ENCODE peak calls at places on chromosomes 2 and 18, in seven cellular contexts. W is activated effector memory CD4-positive, alpha-beta T cell treated with Interleukin-2 at 50 U/mL for 16 hours; I is activated gamma-delta T cell treated with Interleukin-2 at 50 U/mL for 16 hours; F is AG04450; P is effector CD4-positive, alpha-beta T cell; E is iris pigment epithelial cell; A is EL. D is an unnamed sample.

GRCh38 chr2:219168526-219168925 is 1.3 kb downstream of the SLC23A3 start:
- DNase-seq in P (no peak), I (no peak), W (no peak), F (no peak), E (no peak), A (no peak), D (no peak)

GRCh38 chr2:18169787-18170175 is 291.3 kb downstream of the KCNS3 start:
- DNase-seq in P (no peak), A (no peak), I (no peak), W (no peak), F (no peak), E (no peak), D (no peak)

GRCh38 chr18:79429785-79430281 is 34.1 kb downstream of the NFATC1 start:
- DNase-seq in E (no peak), F (no peak), I (no peak), A (no peak), P (no peak), W (no peak), D (no peak)

GRCh38 chr2:112121682-112122254 is 16.4 kb upstream of the FBLN7 start:
- DNase-seq in A (peak), W (no peak), E (peak), F (peak), P (peak), I (peak), D (no peak)

GRCh38 chr2:7118606-7119503 is 201.6 kb downstream of the RNF144A start:
- DNase-seq in E (peak), A (peak), F (no peak), W (no peak), P (no peak), I (no peak), D (peak)

GRCh38 chr18:35578481-35578880 is 3.1 kb upstream of the GALNT1 start:
- DNase-seq in P (no peak), F (no peak), W (no peak), E (no peak), I (no peak), A (no peak), D (no peak)

GRCh38 chr2:141766225-141766624 is 364.6 kb downstream of the LRP1B start:
- DNase-seq in F (no peak), W (no peak), E (no peak), P (no peak), A (no peak), I (no peak), D (no peak)

GRCh38 chr18:62279561-62279960 is 45.5 kb upstream of the TNFRSF11A start:
- DNase-seq in F (no peak), W (no peak), I (no peak), P (no peak), A (no peak), E (no peak), D (no peak)

GRCh38 chr2:216590780-216591179 is 42.4 kb upstream of the IGFBP2 start:
- DNase-seq in I (no peak), F (no peak), A (no peak), E (peak), P (no peak), W (no peak), D (no peak)

GRCh38 chr2:9055471-9055870 is 52.0 kb upstream of the MBOAT2 start:
- DNase-seq in A (no peak), W (no peak), P (no peak), F (no peak), E (no peak), I (no peak), D (no peak)

GRCh38 chr2:196677404-196677803 is 37.9 kb downstream of the CCDC150 start:
- DNase-seq in I (no peak), W (no peak), P (no peak), A (peak), E (peak), F (peak), D (peak)

GRCh38 chr18:37584952-37585695 is 19.5 kb upstream of the CELF4 start:
- DNase-seq in E (no peak), F (no peak), W (no peak), A (no peak), I (no peak), P (no peak), D (no peak)

GRCh38 chr2:222861411-222862067 is 703 bp downstream of the ACSL3 start:
- DNase-seq in P (peak), I (peak), A (peak), W (peak), F (no peak), E (no peak), D (no peak)

GRCh38 chr18:75429975-75430374 is 2.5 kb upstream of the SMIM21 start:
- DNase-seq in W (no peak), F (no peak), E (no peak), I (no peak), P (no peak), A (no peak), D (no peak)

GRCh38 chr18:68611301-68611700 is 103.6 kb downstream of the TMX3 start:
- DNase-seq in W (no peak), F (no peak), A (no peak), P (no peak), I (no peak), E (no peak), D (no peak)

GRCh38 chr2:206873426-206873825 is 65.9 kb upstream of the CPO start:
- DNase-seq in I (no peak), A (no peak), P (no peak), F (no peak), E (no peak), W (no peak), D (no peak)

GRCh38 chr2:238601433-238602222 is 174.9 kb downstream of the ASB1 start:
- DNase-seq in W (no peak), P (no peak), F (no peak), A (peak), E (peak), I (no peak), D (peak)

GRCh38 chr18:78719821-78720220 is 259.8 kb upstream of the SALL3 start:
- DNase-seq in A (no peak), W (no peak), P (no peak), F (no peak), E (no peak), I (no peak), D (no peak)

GRCh38 chr18:73381361-73382031 is 513.7 kb upstream of the NETO1 start:
- DNase-seq in P (no peak), F (no peak), A (no peak), I (no peak), E (no peak), W (no peak), D (no peak)

GRCh38 chr2:231522418-231523180 is 7.6 kb downstream of the NMUR1 start:
- DNase-seq in W (no peak), P (no peak), I (no peak), F (peak), A (peak), E (peak), D (peak)

GRCh38 chr2:20584045-20584636 is 66.8 kb downstream of the HS1BP3 start:
- DNase-seq in E (no peak), F (peak), P (no peak), W (no peak), I (no peak), A (peak), D (peak)

GRCh38 chr2:153870308-153870707 is 1.4 kb upstream of the GALNT13 start:
- DNase-seq in E (no peak), F (no peak), I (no peak), A (no peak), W (no peak), P (no peak), D (no peak)

GRCh38 chr18:10015941-10016819 is 102.4 kb downstream of the VAPA start:
- DNase-seq in E (peak), I (no peak), A (peak), P (no peak), W (no peak), F (peak), D (peak)

GRCh38 chr18:49858309-49859005 is 45.1 kb upstream of the ACAA2 start:
- DNase-seq in P (peak), I (peak), E (peak), W (peak), A (peak), F (peak), D (no peak)

GRCh38 chr18:79548986-79549637 is 130.5 kb upstream of the CTDP1 start:
- DNase-seq in E (no peak), W (no peak), F (no peak), I (no peak), P (no peak), A (no peak), D (no peak)

GRCh38 chr2:9268310-9269081 is 61.9 kb downstream of the ASAP2 start:
- DNase-seq in P (no peak), E (no peak), A (no peak), F (no peak), W (no peak), I (no peak), D (no peak)

GRCh38 chr2:99468155-99468554 is 21.7 kb downstream of the REV1 start:
- DNase-seq in E (no peak), A (no peak), I (no peak), F (no peak), W (no peak), P (no peak), D (no peak)

GRCh38 chr2:109164739-109165221 is 35.8 kb downstream of the SH3RF3 start:
- DNase-seq in E (peak), W (no peak), P (no peak), A (peak), I (no peak), F (no peak), D (no peak)

GRCh38 chr2:136048886-136049832 is 63.7 kb upstream of the DARS1 start:
- DNase-seq in F (no peak), W (no peak), E (no peak), A (no peak), I (no peak), P (no peak), D (no peak)

GRCh38 chr2:86292571-86293515 is 44.6 kb downstream of the REEP1 start:
- DNase-seq in P (no peak), I (no peak), W (no peak), F (no peak), E (no peak), A (no peak), D (no peak)

GRCh38 chr2:71675296-71675695 is 221.9 kb downstream of the DYSF start:
- DNase-seq in W (no peak), A (no peak), E (no peak), P (no peak), I (no peak), F (no peak), D (no peak)

GRCh38 chr2:236306825-236307540 is 42.8 kb upstream of the ASB18 start:
- DNase-seq in F (no peak), W (no peak), P (no peak), E (no peak), I (no peak), A (no peak), D (no peak)

GRCh38 chr2:241224851-241225438 is 36.5 kb downstream of the ANO7 start:
- DNase-seq in P (no peak), I (no peak), A (no peak), E (no peak), F (no peak), W (no peak), D (no peak)

GRCh38 chr2:205465791-205466190 is 216.5 kb upstream of the NRP2 start:
- DNase-seq in F (no peak), A (no peak), W (no peak), P (no peak), I (no peak), E (no peak), D (no peak)

GRCh38 chr2:221088506-221088905 is 483.6 kb downstream of the EPHA4 start:
- DNase-seq in I (no peak), F (no peak), A (no peak), W (no peak), P (no peak), E (no peak), D (no peak)

GRCh38 chr18:24991661-24992060 is 360.3 kb downstream of the ZNF521 start:
- DNase-seq in F (no peak), E (no peak), A (no peak), P (no peak), I (no peak), W (no peak), D (no peak)

GRCh38 chr18:68426731-68427315 is 288.1 kb downstream of the TMX3 start:
- DNase-seq in W (no peak), A (peak), I (no peak), F (no peak), E (peak), P (no peak), D (no peak)

GRCh38 chr2:117553448-117553847 is 261.0 kb upstream of the DDX18 start:
- DNase-seq in W (no peak), F (no peak), I (no peak), P (no peak), E (no peak), A (no peak), D (no peak)

D was measured in NCI-H226.